ENCODE peak calls at places on chromosomes 12 and 14, in nine cellular contexts. P is fibroblast of mammary gland; O is Calu3; I is cardiac fibroblast; K is AG04450; B is MCF 10A; N is fibroblast of the aortic adventitia; Q is CD8-positive, alpha-beta T cell; X is foreskin keratinocyte. Y is an unnamed sample.

GRCh38 chr12:107513636-107514400 is 171.8 kb upstream of the PWP1 start:
- DNase-seq in P (no peak), O (no peak), I (no peak), K (no peak), B (no peak), N (no peak), Q (no peak), X (no peak), Y (no peak)

GRCh38 chr14:38870437-38870836 is 232.6 kb downstream of the SEC23A start:
- DNase-seq in P (no peak), O (no peak), I (no peak), K (no peak), B (no peak), N (no peak), Q (no peak), X (no peak), Y (no peak)

GRCh38 chr14:65462411-65462810 is 49.9 kb downstream of the FUT8 start:
- DNase-seq in P (peak; percentile 51), O (no peak), I (peak; percentile 11), K (peak; percentile 23), B (no peak), N (peak; percentile 24), Q (no peak), X (peak; percentile 95), Y (no peak)

GRCh38 chr12:269216-269615 is 6.6 kb upstream of the SLC6A13 start:
- DNase-seq in P (peak; percentile 36), O (no peak), I (peak; percentile 23), K (no peak), B (peak; percentile 9), N (no peak), Q (no peak), X (no peak), Y (no peak)

GRCh38 chr12:123089631-123090353 is 61.1 kb downstream of the PITPNM2 start:
- DNase-seq in P (peak; percentile 99), O (peak; percentile 61), I (peak; percentile 86), K (peak; percentile 89), B (peak; percentile 95), N (peak; percentile 95), Q (no peak), X (peak; percentile 95), Y (no peak)

GRCh38 chr12:28899951-28900350 is 249.1 kb upstream of the FAR2 start:
- DNase-seq in P (peak; percentile 97), O (no peak), I (peak; percentile 35), K (peak; percentile 78), B (peak; percentile 5), N (peak; percentile 84), Q (no peak), X (peak; percentile 97), Y (no peak)

GRCh38 chr12:122888232-122888752 is 7.6 kb downstream of the VPS37B start:
- DNase-seq in P (peak; percentile 63), O (peak; percentile 91), I (peak; percentile 80), K (no peak), B (peak; percentile 98), N (peak; percentile 59), Q (peak; percentile 78), X (peak; percentile 100), Y (no peak)

GRCh38 chr12:80490329-80490728 is 46.3 kb downstream of the PTPRQ start:
- DNase-seq in P (no peak), O (no peak), I (no peak), K (no peak), B (no peak), N (no peak), Q (no peak), X (no peak), Y (no peak)

GRCh38 chr12:17992002-17992656 is 97.9 kb downstream of the RERGL start:
- DNase-seq in P (peak; percentile 59), O (peak; percentile 55), I (peak; percentile 47), K (no peak), B (peak; percentile 56), N (peak; percentile 57), Q (no peak), X (no peak), Y (peak; percentile 67)

GRCh38 chr12:57454566-57455373 is at the start of gene INHBE:
- DNase-seq in P (peak; percentile 86), O (peak; percentile 58), I (peak; percentile 78), K (peak; percentile 94), B (peak; percentile 77), N (peak; percentile 88), Q (no peak), X (no peak), Y (no peak)

GRCh38 chr14:47008732-47009131 is 357.2 kb upstream of the RPL10L start:
- DNase-seq in P (no peak), O (no peak), I (no peak), K (no peak), B (no peak), N (no peak), Q (no peak), X (no peak), Y (no peak)

GRCh38 chr12:100904270-100904669 is 109.7 kb downstream of the ANO4 start:
- DNase-seq in P (peak; percentile 76), O (no peak), I (no peak), K (no peak), B (peak; percentile 8), N (no peak), Q (no peak), X (no peak), Y (no peak)

GRCh38 chr12:5648692-5649338 is 216.9 kb downstream of the NTF3 start:
- DNase-seq in P (peak; percentile 2), O (peak; percentile 1), I (peak; percentile 4), K (peak; percentile 3), B (no peak), N (no peak), Q (no peak), X (no peak), Y (no peak)

GRCh38 chr14:50311337-50311973 is 574 bp downstream of the L2HGDH start:
- DNase-seq in P (no peak), O (peak; percentile 87), I (peak; percentile 31), K (no peak), B (no peak), N (no peak), Q (no peak), X (no peak), Y (no peak)

DNA sequence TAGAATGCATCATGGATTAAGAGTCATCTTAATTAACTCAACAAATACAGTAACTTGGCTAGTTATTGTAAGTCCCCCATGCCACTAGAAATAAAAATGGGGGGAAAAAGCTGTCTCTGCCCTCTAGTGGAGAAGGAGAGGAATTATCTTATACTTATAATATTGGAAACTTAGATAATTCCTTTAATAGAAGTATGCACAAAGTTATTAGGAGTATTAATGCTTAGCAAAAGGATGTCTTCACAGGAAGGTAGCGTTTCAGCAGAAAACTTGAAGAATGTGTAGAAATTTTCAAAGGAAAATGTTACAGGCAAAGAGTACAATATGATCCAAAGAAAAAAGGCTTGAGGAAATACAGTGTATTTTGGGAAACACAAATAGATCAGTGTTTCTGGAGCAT is 19.8 kb downstream of the OR5AU1 start:
- DNase-seq in P (peak; percentile 34), O (no peak), I (peak; percentile 35), K (no peak), B (peak; percentile 16), N (peak; percentile 26), Q (no peak), X (no peak), Y (no peak)
- TF ChIP-seq CTCF in P (peak; percentile 68), O (peak; percentile 47), I (peak; percentile 62), K (peak; percentile 74), B (peak; percentile 74), N (peak; percentile 70), Q (peak; percentile 85), X (peak; percentile 69), Y (peak; percentile 78)

GRCh38 chr12:72282721-72283120 is 10.6 kb downstream of the TRHDE start:
- DNase-seq in P (peak; percentile 16), O (no peak), I (peak; percentile 15), K (no peak), B (peak; percentile 39), N (no peak), Q (no peak), X (no peak), Y (no peak)
- TF ChIP-seq CTCF in P (peak; percentile 41), O (peak; percentile 18), I (peak; percentile 59), K (peak; percentile 72), B (peak; percentile 36), N (peak; percentile 44), Q (no peak), X (peak; percentile 52), Y (peak; percentile 48)

DNA sequence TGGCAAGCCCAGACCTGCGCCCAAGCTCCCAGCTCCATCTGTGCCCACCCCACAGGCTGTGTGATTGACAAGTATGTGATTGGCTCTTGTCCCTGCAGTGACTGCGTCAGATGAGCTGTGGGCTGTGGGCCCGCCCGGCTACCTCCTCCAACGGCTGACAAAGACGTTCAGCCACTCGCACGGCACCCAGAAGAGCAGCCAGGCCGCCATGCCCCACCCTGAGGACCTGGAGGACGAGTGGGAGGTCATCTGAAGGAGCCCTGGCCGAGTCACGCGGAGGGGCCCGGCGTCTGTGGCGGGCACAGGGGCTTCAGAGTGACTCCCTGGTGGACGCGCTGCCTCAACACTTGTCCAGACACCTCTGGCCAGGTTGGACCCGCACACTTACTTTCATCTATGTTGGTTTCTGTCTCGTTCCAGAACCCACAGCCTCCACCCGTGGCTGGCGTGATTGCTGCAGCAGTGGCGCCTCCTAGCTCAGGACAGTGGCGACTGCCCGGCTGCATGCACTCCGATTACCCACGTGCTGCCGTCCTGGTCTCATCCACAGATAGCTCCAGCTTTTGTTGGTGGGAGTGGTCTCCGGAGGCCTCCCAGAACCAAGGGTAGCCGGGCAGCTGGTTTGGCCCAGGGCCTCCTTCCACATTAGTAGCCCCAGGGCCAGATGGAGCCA is 11.4 kb downstream of the ANKRD9 start:
- DNase-seq in P (peak; percentile 17), O (no peak), I (no peak), K (no peak), B (no peak), N (no peak), Q (no peak), X (no peak), Y (no peak)
- TF ChIP-seq CTCF in P (no peak), O (no peak), I (peak; percentile 13), K (peak; percentile 8), B (no peak), N (peak; percentile 26), Q (no peak), X (peak; percentile 53), Y (peak; percentile 38)

DNA sequence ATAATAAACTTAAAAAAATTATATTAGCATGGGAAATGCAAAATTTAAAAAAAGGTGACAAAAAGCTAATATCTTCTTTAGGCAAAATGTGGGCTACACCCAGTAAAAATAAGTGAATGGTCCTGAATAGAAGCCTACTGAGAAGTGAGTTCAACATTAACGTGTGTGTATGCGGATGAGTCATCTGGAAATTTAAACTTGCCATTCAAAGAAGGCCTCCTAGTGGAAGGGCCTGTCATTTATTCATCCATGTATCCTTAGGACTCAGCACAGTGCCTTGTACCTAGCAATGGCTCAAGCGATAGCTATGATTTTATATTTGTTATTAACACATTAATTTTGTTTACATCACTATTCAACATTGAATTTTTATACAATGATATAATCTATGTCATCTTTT is 226.2 kb downstream of the NUBPL start:
- DNase-seq in P (peak; percentile 47), O (no peak), I (no peak), K (no peak), B (peak; percentile 38), N (no peak), Q (no peak), X (no peak), Y (no peak)
- TF ChIP-seq CTCF in P (peak; percentile 29), O (no peak), I (peak; percentile 24), K (peak; percentile 25), B (peak; percentile 15), N (no peak), Q (no peak), X (peak; percentile 56), Y (peak; percentile 22)

Y was measured in neural crest cell.